ENCODE peak calls at places on chromosomes 2 and 18, in nine cellular contexts. K, A, Z, S, Y, G, D, P and N are unnamed samples.

GRCh38 chr2:70477473-70477872 is 76.2 kb downstream of the TGFA start:
- DNase-seq in Z (no peak), Y (no peak), D (peak; percentile 42), S (no peak), P (no peak), A (no peak), G (no peak), K (no peak), N (no peak)

GRCh38 chr2:28252308-28252707 is 140.3 kb upstream of the FOSL2 start:
- DNase-seq in Y (no peak), G (no peak), D (no peak), A (peak; percentile 1), K (no peak), P (no peak), S (no peak), Z (no peak), N (peak; percentile 44)

GRCh38 chr18:9741821-9742541 is 33.9 kb downstream of the RAB31 start:
- DNase-seq in A (no peak), Z (no peak), G (no peak), D (no peak), P (peak; percentile 71), K (no peak), Y (peak; percentile 33), S (no peak), N (no peak)

GRCh38 chr2:136901732-136902131 is 136.4 kb downstream of the THSD7B start:
- DNase-seq in G (no peak), D (no peak), Z (no peak), A (no peak), Y (no peak), S (no peak), P (no peak), K (no peak), N (no peak)

GRCh38 chr2:100742884-100743283 is 77.1 kb upstream of the NPAS2 start:
- DNase-seq in K (peak; percentile 98), P (no peak), Z (no peak), Y (no peak), G (no peak), A (no peak), D (no peak), S (peak; percentile 68), N (no peak)

GRCh38 chr2:239793851-239794250 is 231.3 kb downstream of the NDUFA10 start:
- DNase-seq in Y (no peak), P (no peak), D (no peak), S (no peak), A (no peak), G (peak; percentile 27), K (no peak), Z (no peak), N (no peak)

GRCh38 chr2:185780890-185781289 is 42.3 kb downstream of the FSIP2 start:
- DNase-seq in P (no peak), Z (no peak), G (no peak), Y (no peak), S (no peak), K (peak; percentile 6), A (no peak), D (no peak), N (no peak)

GRCh38 chr2:23502096-23502495 is 117.1 kb downstream of the KLHL29 start:
- DNase-seq in K (no peak), P (peak; percentile 35), A (no peak), Z (no peak), D (no peak), S (peak; percentile 53), G (no peak), Y (no peak), N (no peak)

GRCh38 chr18:10343778-10344177 is 110.7 kb upstream of the APCDD1 start:
- DNase-seq in G (no peak), K (no peak), D (no peak), Y (no peak), A (no peak), Z (no peak), P (no peak), S (no peak), N (no peak)

GRCh38 chr2:23106232-23106631 is 278.7 kb upstream of the KLHL29 start:
- DNase-seq in Y (no peak), G (no peak), S (no peak), K (no peak), D (no peak), A (no peak), Z (no peak), P (no peak), N (no peak)

GRCh38 chr18:48662021-48662661 is 123.3 kb downstream of the CTIF start:
- DNase-seq in K (peak; percentile 66), Z (no peak), A (no peak), S (peak; percentile 62), Y (no peak), P (no peak), D (no peak), G (no peak), N (no peak)

GRCh38 chr18:618618-619017 is 21.8 kb downstream of the CLUL1 start:
- DNase-seq in Y (no peak), S (no peak), P (no peak), G (no peak), Z (no peak), D (no peak), K (no peak), A (no peak), N (no peak)

GRCh38 chr2:32418777-32419176 is 62.0 kb downstream of the BIRC6 start:
- DNase-seq in G (no peak), D (no peak), P (no peak), S (peak; percentile 52), Y (no peak), Z (no peak), A (no peak), K (peak; percentile 59), N (no peak)

GRCh38 chr2:9169310-9170107 is 37.1 kb upstream of the ASAP2 start:
- DNase-seq in Y (no peak), Z (no peak), P (no peak), S (no peak), G (no peak), D (no peak), K (no peak), A (no peak), N (no peak)

GRCh38 chr2:126665483-126665882 is 9.5 kb downstream of the GYPC start:
- DNase-seq in P (no peak), D (no peak), G (no peak), K (no peak), Y (no peak), Z (no peak), S (no peak), A (no peak), N (no peak)

GRCh38 chr2:80120866-80121265 is 183.7 kb downstream of the LRRTM1 start:
- DNase-seq in S (no peak), Z (no peak), D (no peak), K (no peak), Y (no peak), G (no peak), A (no peak), P (no peak), N (no peak)

GRCh38 chr2:185628985-185629384 is 109.6 kb upstream of the FSIP2 start:
- DNase-seq in A (no peak), Z (no peak), Y (no peak), K (peak; percentile 2), D (peak; percentile 10), P (no peak), G (no peak), S (peak; percentile 4), N (peak; percentile 8)

GRCh38 chr18:26561769-26562168 is 13.4 kb upstream of the KCTD1 start:
- DNase-seq in Z (no peak), G (no peak), D (no peak), K (no peak), S (no peak), P (no peak), Y (no peak), A (no peak), N (no peak)

GRCh38 chr18:61651880-61652268 is 240.9 kb downstream of the RNF152 start:
- DNase-seq in G (no peak), Y (no peak), P (no peak), S (peak; percentile 21), Z (no peak), K (no peak), A (no peak), D (no peak), N (no peak)

GRCh38 chr2:189521686-189522434 is 58.7 kb downstream of the SLC40A1 start:
- DNase-seq in Y (no peak), P (no peak), Z (no peak), S (peak; percentile 12), K (peak; percentile 15), D (no peak), A (no peak), G (no peak), N (no peak)
- H3K4me3 ChIP-seq in Y (no peak overlapping the region), P (no peak overlapping the region), Z (no peak overlapping the region), S (no peak overlapping the region), K (no peak overlapping the region), D (no peak overlapping the region), A (no peak overlapping the region), G (no peak overlapping the region), N (no peak overlapping the region)

DNA sequence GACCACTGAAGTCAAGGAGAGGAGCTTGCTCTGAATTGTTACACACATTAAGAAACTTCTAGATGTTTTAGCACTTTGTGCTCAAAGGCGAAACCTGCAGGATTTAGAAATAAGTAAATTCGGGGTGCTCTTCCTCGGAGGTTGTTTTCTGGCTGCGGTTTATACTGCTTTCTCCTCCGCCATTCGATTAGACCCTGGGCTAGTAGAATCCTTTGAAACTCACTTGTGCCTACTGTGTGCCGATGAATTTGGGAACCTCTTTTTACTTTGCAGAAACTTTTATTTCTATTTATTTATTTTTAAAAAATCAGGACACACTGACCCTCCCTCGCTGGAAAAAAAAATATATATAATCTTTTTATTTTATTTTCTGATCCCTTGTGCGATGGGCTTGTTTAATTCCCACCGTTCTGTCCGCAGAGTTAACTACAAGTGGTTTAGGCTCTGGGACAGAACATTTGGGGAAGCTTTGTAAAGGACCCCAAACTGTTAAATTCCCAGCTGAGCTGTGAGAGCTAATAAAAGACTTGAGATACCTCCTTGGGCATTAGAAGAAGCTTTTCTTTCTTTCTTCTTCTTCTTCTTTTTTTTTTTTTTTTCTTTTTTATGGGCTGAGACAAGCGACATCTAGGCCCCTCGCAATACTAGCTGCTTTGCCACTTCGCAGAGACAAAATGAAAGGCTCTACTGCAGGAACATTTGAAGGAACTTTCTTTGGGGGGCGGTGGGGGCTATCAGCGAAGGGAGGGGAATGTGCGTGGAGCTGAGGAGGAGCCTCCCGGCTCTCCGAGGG is 3.8 kb downstream of the MEIS1 start:
- DNase-seq in Y (no peak), Z (no peak), S (no peak), D (no peak), A (no peak), K (peak; percentile 40), P (no peak), G (no peak), N (no peak)
- H3K4me3 ChIP-seq in Y (peak overlapping the region; percentile 83), Z (no peak overlapping the region), S (peak overlapping the region; percentile 86), D (no peak overlapping the region), A (no peak overlapping the region), K (peak overlapping the region; percentile 93), P (peak overlapping the region; percentile 70), G (peak overlapping the region; percentile 77), N (no peak overlapping the region)

DNA sequence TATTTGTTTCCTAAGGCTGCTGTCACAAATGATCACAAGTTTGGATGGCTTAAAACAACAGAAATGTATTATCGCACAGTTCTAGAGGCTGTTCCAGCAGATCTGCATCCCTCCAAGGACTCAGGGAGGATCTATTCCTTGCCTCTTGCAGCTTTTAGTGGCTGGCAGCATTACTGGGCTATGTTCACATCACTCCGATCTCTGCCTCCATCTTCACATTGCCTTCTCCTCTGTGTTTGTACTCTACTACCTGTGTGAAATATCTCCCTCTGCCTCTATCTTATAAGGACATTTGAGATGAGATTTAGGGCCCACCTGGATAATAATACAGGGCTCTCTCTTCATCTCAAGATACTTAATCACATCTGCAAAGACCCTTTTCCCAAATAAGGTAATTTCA is 18.9 kb downstream of the NDC80 start:
- DNase-seq in A (no peak), G (no peak), S (no peak), Z (no peak), Y (no peak), D (no peak), P (no peak), K (no peak), N (no peak)
- H3K4me3 ChIP-seq in A (peak overlapping the region; percentile 44), G (no peak overlapping the region), S (no peak overlapping the region), Z (peak overlapping the region; percentile 64), Y (peak overlapping the region; percentile 24), D (no peak overlapping the region), P (peak overlapping the region; percentile 9), K (no peak overlapping the region), N (no peak overlapping the region)

GRCh38 chr2:44946681-44947360 is 5.3 kb downstream of the SIX3 start:
- DNase-seq in Z (no peak), P (no peak), Y (no peak), G (no peak), S (no peak), D (no peak), K (no peak), A (no peak), N (no peak)
- H3K4me3 ChIP-seq in Z (no peak overlapping the region), P (no peak overlapping the region), Y (no peak overlapping the region), G (no peak overlapping the region), S (no peak overlapping the region), D (peak overlapping the region; percentile 82), K (no peak overlapping the region), A (no peak overlapping the region), N (no peak overlapping the region)